ENCODE peak calls at places on chromosomes 3 and 15, in four cellular contexts. S, O, P and Q are unnamed samples.

GRCh38 chr3:151067158-151067557 is 18.3 kb upstream of the MED12L start:
- DNase-seq in P (peak; percentile 60), S (no peak), O (peak; percentile 38), Q (peak; percentile 40)

GRCh38 chr3:122003112-122003511 is 18.9 kb downstream of the ILDR1 start:
- DNase-seq in P (peak; percentile 65), S (no peak), O (no peak), Q (no peak)

GRCh38 chr3:98501863-98502262 is 4.4 kb downstream of the OR5K2 start:
- DNase-seq in S (no peak), P (no peak), O (no peak), Q (no peak)

GRCh38 chr15:56356616-56357015 is 8.6 kb upstream of the TEX9 start:
- DNase-seq in P (no peak), S (peak; percentile 77), O (peak; percentile 76), Q (no peak)

GRCh38 chr15:98983333-98983732 is 24.3 kb downstream of the PGPEP1L start:
- DNase-seq in P (no peak), O (peak; percentile 77), S (peak; percentile 89), Q (no peak)

GRCh38 chr3:185657691-185658503 is 71.8 kb downstream of the SENP2 start:
- DNase-seq in S (no peak), P (no peak), O (no peak), Q (no peak)

GRCh38 chr15:64315136-64315661 is 40.8 kb downstream of the CSNK1G1 start:
- DNase-seq in P (no peak), O (no peak), S (no peak), Q (no peak)

GRCh38 chr3:57977755-57978715 is 30.2 kb upstream of the FLNB start:
- DNase-seq in S (no peak), O (peak; percentile 95), P (no peak), Q (no peak)

GRCh38 chr15:48084759-48085420 is 35.9 kb upstream of the SLC24A5 start:
- DNase-seq in S (peak; percentile 49), P (peak; percentile 23), O (peak; percentile 37), Q (no peak)

GRCh38 chr3:13544293-13544831 is 4.6 kb upstream of the FBLN2 start:
- DNase-seq in P (no peak), O (no peak), S (peak; percentile 97), Q (peak; percentile 96)

GRCh38 chr3:15805756-15806266 is 8.0 kb upstream of the ANKRD28 start:
- DNase-seq in S (peak; percentile 80), O (peak; percentile 77), P (peak; percentile 33), Q (no peak)

GRCh38 chr15:75727851-75728715 is 15.4 kb upstream of the CSPG4 start:
- DNase-seq in P (peak; percentile 44), S (no peak), O (peak; percentile 58), Q (peak; percentile 69)

GRCh38 chr3:9884555-9885165 is 4.6 kb upstream of the CIDEC start:
- DNase-seq in P (no peak), O (peak; percentile 96), S (peak; percentile 88), Q (no peak)

GRCh38 chr15:97981758-97982157 is 21.3 kb downstream of the ARRDC4 start:
- DNase-seq in S (no peak), O (no peak), P (no peak), Q (no peak)

GRCh38 chr15:44654858-44655257 is 8.6 kb downstream of the SPG11 start:
- DNase-seq in P (no peak), O (no peak), S (no peak), Q (no peak)

GRCh38 chr3:66537735-66538134 is 36.9 kb upstream of the LRIG1 start:
- DNase-seq in P (no peak), O (no peak), S (no peak), Q (no peak)

GRCh38 chr3:190495796-190496195 is 18.1 kb upstream of the IL1RAP start:
- DNase-seq in S (peak; percentile 11), O (no peak), P (no peak), Q (no peak)

GRCh38 chr3:191350389-191351090 is 20.2 kb upstream of the UTS2B start:
- DNase-seq in S (peak; percentile 52), O (peak; percentile 86), P (no peak), Q (no peak)

GRCh38 chr3:123687286-123687685 is 102.4 kb upstream of the HACD2 start:
- DNase-seq in S (no peak), P (no peak), O (peak; percentile 10), Q (no peak)

GRCh38 chr3:177257625-177258024 is 60.3 kb upstream of the TBL1XR1 start:
- DNase-seq in S (no peak), P (no peak), O (no peak), Q (no peak)

GRCh38 chr15:65395567-65396185 is 17.9 kb upstream of the IGDCC3 start:
- DNase-seq in P (no peak), O (no peak), S (no peak), Q (no peak)

GRCh38 chr15:59160880-59161593 is 45.6 kb upstream of the LDHAL6B start:
- DNase-seq in S (no peak), O (peak; percentile 49), P (peak; percentile 35), Q (no peak)

GRCh38 chr15:96331141-96331941 is 841 bp downstream of the NR2F2 start:
- DNase-seq in O (peak; percentile 31), P (no peak), S (peak; percentile 54), Q (no peak)

GRCh38 chr3:134810052-134810435 is 15.0 kb downstream of the EPHB1 start:
- DNase-seq in P (no peak), O (no peak), S (no peak), Q (no peak)

GRCh38 chr3:119170821-119171220 is 2.6 kb upstream of the UPK1B start:
- DNase-seq in S (peak; percentile 25), O (no peak), P (no peak), Q (no peak)

GRCh38 chr15:25830844-25831443 is 32.2 kb downstream of the ATP10A start:
- DNase-seq in O (peak; percentile 80), S (peak; percentile 98), P (no peak), Q (no peak)

GRCh38 chr3:141368062-141368924 is at the start of gene ZBTB38:
- DNase-seq in O (peak; percentile 89), S (peak; percentile 96), P (no peak), Q (no peak)

GRCh38 chr3:197083486-197083885 is 53.9 kb upstream of the MELTF start:
- DNase-seq in O (peak; percentile 65), S (peak; percentile 90), P (no peak), Q (no peak)

GRCh38 chr3:177464392-177465225 is 267.3 kb upstream of the TBL1XR1 start:
- DNase-seq in S (no peak), O (no peak), P (no peak), Q (no peak)

GRCh38 chr3:135050536-135050935 is 255.5 kb downstream of the EPHB1 start:
- DNase-seq in O (no peak), P (no peak), S (no peak), Q (no peak)

GRCh38 chr3:160134964-160135363 is 90.3 kb upstream of the C3orf80 start:
- DNase-seq in S (peak; percentile 54), O (peak; percentile 21), P (no peak), Q (no peak)

GRCh38 chr3:188881954-188882641 is 289.7 kb upstream of the TPRG1 start:
- DNase-seq in S (peak; percentile 98), O (peak; percentile 90), P (no peak), Q (no peak)

GRCh38 chr15:48541659-48542334 is 103.7 kb downstream of the FBN1 start:
- DNase-seq in O (peak; percentile 32), S (peak; percentile 84), P (no peak), Q (no peak)

GRCh38 chr3:27714692-27715453 is 7.2 kb downstream of the EOMES start:
- DNase-seq in P (no peak), O (peak; percentile 39), S (no peak), Q (no peak)

DNA sequence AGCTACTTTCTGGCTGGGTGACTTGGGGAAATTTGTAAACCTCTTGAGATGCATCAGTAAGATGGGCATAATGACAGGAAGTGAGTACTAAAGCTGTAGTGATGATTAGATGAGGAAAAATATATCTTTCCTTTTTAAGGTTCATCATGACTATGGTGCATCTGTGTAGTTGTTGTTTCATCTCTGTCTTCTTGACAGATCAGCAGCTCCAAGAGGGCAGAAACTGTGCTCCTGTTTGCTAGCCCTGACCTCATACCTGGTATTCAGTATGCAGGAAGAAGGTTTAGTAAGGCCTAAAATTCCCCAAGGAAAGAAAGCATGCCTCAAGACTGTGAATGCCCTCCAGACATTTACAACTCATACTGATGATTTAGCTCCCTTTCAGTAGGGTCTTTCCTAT is 82.5 kb upstream of the PSMD6 start:
- DNase-seq in P (no peak), O (peak; percentile 19), S (no peak), Q (no peak)
- H3K4me1 ChIP-seq in P (no peaks in the 10 kb centered on the region), O (peaks cover 22% of the 10 kb centered on the region), S (no peaks in the 10 kb centered on the region), Q (no peaks in the 10 kb centered on the region)

DNA sequence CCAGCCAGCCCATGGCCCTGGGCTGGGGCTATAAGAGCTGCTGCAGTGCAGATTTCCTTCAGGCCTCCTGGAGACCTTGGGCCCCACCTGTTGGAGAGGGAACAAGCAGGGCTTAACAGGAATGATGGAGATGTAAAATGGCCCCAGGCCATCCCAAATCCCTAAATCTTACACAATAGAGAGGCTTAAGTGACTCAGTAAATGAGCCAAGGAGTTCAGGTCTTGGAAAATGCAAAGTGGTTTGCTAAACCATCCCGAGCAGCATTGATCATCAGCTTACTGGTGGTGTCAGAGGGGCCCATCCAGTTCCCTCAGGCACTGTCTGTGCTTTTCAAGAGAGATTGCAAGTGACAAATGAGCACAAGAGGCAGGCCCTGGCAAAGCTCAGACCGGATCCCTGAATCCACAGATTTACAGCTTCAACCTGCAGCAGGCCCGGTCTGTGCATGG is 325.5 kb downstream of the UACA start:
- DNase-seq in S (no peak), P (no peak), O (peak; percentile 61), Q (no peak)
- H3K4me2 ChIP-seq in S (no peak overlapping the region), P (no peak overlapping the region), O (no peak overlapping the region), Q (no peak overlapping the region)

DNA sequence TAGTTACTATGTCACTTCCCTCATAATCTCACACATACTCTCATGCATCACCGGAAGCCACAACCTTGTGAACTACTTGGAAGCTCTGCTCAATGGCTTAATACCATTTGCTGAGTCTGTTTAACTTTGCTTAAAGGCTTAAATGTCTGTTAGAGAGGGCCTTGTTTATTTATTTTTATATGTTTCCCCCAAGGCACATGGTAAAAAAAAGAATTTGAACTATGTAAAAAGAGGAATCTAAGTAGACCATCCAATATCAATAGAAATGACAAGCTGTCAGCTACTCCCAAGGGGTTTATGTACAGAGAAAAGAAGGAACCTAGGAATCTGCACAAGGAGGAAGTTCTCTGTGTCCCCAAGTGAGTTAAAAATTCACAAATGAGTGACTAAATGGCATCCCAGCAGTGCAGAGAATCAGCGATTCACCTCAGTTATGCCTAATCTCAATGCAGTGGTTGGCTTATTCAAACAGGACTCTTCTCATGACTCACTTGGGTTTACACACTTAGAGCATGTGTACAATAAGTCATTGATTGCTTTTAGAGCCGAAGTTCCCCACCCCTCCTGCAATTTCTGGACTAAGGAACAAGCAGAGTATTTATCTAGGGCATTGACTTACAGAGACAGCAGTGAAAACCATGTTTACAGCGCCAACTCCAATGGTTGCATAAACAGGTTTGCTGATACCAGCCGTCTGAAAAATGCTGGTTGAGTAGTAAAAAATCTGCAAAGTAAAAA is 24.4 kb downstream of the SLC2A2 start:
- DNase-seq in S (peak; percentile 68), P (no peak), O (peak; percentile 94), Q (no peak)
- H3K4me1 ChIP-seq in S (peaks cover 11% of the 10 kb centered on the region), P (no peaks in the 10 kb centered on the region), O (peaks cover 48% of the 10 kb centered on the region), Q (no peaks in the 10 kb centered on the region)

GRCh38 chr3:55815262-55815661 is 328.2 kb upstream of the WNT5A start:
- DNase-seq in P (no peak), O (no peak), S (no peak), Q (no peak)
- H3K4me2 ChIP-seq in P (peak overlapping the region; percentile 7), O (no peak overlapping the region), S (no peak overlapping the region), Q (no peak overlapping the region)

DNA sequence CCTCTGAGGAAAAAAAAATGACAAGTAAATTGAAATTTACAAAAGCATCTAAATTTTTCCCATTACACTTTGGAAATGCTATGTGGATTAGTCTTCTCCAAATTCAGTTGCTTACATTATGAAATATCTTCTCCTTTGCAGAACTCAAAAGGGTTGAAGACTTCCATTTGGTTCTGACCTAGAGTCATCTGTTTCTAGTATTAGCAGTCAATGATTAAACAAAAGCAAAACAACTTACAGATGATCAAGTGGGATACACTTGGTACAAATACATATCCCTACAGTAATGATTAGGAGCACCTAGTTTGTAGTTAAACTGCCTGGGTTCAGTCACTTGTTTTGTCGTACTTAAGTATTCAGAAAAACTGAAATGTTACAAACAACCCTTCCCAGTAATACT is 136.2 kb downstream of the MBNL1 start:
- DNase-seq in O (no peak), S (no peak), P (no peak), Q (no peak)
- H3K4me1 ChIP-seq in O (peaks cover 45% of the 10 kb centered on the region), S (peaks cover 19% of the 10 kb centered on the region), P (peaks cover 10% of the 10 kb centered on the region), Q (no peaks in the 10 kb centered on the region)